ENCODE peak calls at places on chromosomes 3 and 15, in seven cellular contexts. N is A549, Z is esophagus squamous epithelium, E is testis, B is lower leg skin, P is uterus, O is esophagus muscularis mucosa. W is an unnamed sample.

GRCh38 chr3:187963677-187964385 is 190.1 kb upstream of the LPP start:
- DNase-seq in Z (no peak), P (no peak), N (no peak), B (no peak), E (no peak), O (no peak), W (no peak)

GRCh38 chr15:85044251-85044853 is 62.7 kb downstream of the PDE8A start:
- DNase-seq in E (peak), N (peak), P (peak), O (no peak), Z (no peak), B (peak), W (peak)

GRCh38 chr3:70242297-70242868 is 70.1 kb downstream of the MDFIC2 start:
- DNase-seq in P (no peak), N (no peak), B (no peak), O (no peak), Z (no peak), E (no peak), W (no peak)

GRCh38 chr3:17832021-17832420 is 89.6 kb upstream of the TBC1D5 start:
- DNase-seq in O (peak), E (no peak), P (no peak), N (no peak), B (no peak), Z (no peak), W (no peak)

GRCh38 chr3:133745981-133746721 is at the start of gene TF:
- DNase-seq in B (no peak), N (no peak), E (peak), Z (no peak), P (no peak), O (peak), W (no peak)

GRCh38 chr3:156892701-156893100 is 66.5 kb downstream of the LEKR1 start:
- DNase-seq in O (no peak), Z (no peak), E (no peak), N (no peak), B (no peak), P (no peak), W (no peak)

GRCh38 chr3:184143327-184143726 is 8.2 kb downstream of the EIF2B5 start:
- DNase-seq in P (no peak), B (no peak), Z (no peak), N (no peak), E (no peak), O (no peak), W (no peak)

GRCh38 chr3:57048052-57048671 is 12.3 kb upstream of the SPATA12 start:
- DNase-seq in Z (no peak), E (peak), N (no peak), O (no peak), P (peak), B (peak), W (no peak)

GRCh38 chr3:97793415-97794019 is 28.3 kb upstream of the CRYBG3 start:
- DNase-seq in P (no peak), N (peak), B (no peak), O (no peak), E (no peak), Z (no peak), W (peak)

GRCh38 chr3:152281032-152281713 is 12.4 kb downstream of the MBNL1 start:
- DNase-seq in N (no peak), O (no peak), Z (no peak), B (no peak), P (no peak), E (no peak), W (peak)

GRCh38 chr3:46213201-46213600 is 5.1 kb upstream of the CCR1 start:
- DNase-seq in P (no peak), O (no peak), N (no peak), B (no peak), E (no peak), Z (no peak), W (no peak)

GRCh38 chr15:71219646-71220045 is 104.4 kb downstream of the THSD4 start:
- DNase-seq in O (no peak), Z (no peak), N (no peak), P (no peak), E (no peak), B (no peak), W (no peak)

GRCh38 chr15:40155270-40155910 is 5.5 kb upstream of the BUB1B start:
- DNase-seq in E (no peak), O (peak), N (no peak), Z (no peak), P (no peak), B (no peak), W (no peak)

GRCh38 chr3:109803274-109803673 is 465.9 kb upstream of the DPPA4 start:
- DNase-seq in B (no peak), E (peak), P (no peak), N (peak), O (no peak), Z (no peak), W (no peak)

GRCh38 chr15:40743921-40744809 is 10.9 kb downstream of the RMDN3 start:
- DNase-seq in E (no peak), N (peak), P (no peak), B (no peak), Z (no peak), O (no peak), W (peak)

GRCh38 chr3:196821806-196822355 is 45.8 kb upstream of the SENP5 start:
- DNase-seq in E (no peak), P (no peak), Z (no peak), B (no peak), O (no peak), N (no peak), W (no peak)

GRCh38 chr3:104768886-104769285 is 597.8 kb upstream of the ALCAM start:
- DNase-seq in N (no peak), E (no peak), O (no peak), Z (no peak), P (no peak), B (no peak), W (no peak)

GRCh38 chr3:126848991-126849390 is 133.9 kb upstream of the PLXNA1 start:
- DNase-seq in N (no peak), O (peak), B (no peak), Z (no peak), E (no peak), P (no peak), W (no peak)

GRCh38 chr15:57500256-57500655 is 91.4 kb upstream of the MYZAP start:
- DNase-seq in N (no peak), Z (no peak), E (no peak), O (no peak), P (no peak), B (no peak), W (no peak)

GRCh38 chr15:71218272-71218805 is 103.1 kb downstream of the THSD4 start:
- DNase-seq in E (no peak), P (no peak), N (no peak), Z (no peak), B (no peak), O (no peak), W (no peak)

GRCh38 chr3:111577113-111577512 is 18.0 kb downstream of the ZBED2 start:
- DNase-seq in O (no peak), E (no peak), P (no peak), N (no peak), B (no peak), Z (no peak), W (no peak)

GRCh38 chr3:129023909-129024308 is 22.8 kb downstream of the EFCC1 start:
- DNase-seq in P (no peak), E (no peak), N (peak), B (no peak), Z (no peak), O (no peak), W (peak)

GRCh38 chr3:72177075-72178050 is 392.4 kb upstream of the PROK2 start:
- DNase-seq in O (no peak), Z (no peak), E (peak), N (no peak), B (no peak), P (peak), W (peak)

GRCh38 chr3:170585937-170586310 is at the start of gene SLC7A14:
- DNase-seq in Z (no peak), B (no peak), E (no peak), P (no peak), O (no peak), N (no peak), W (peak)

GRCh38 chr15:37015025-37015424 is 85.3 kb downstream of the MEIS2 start:
- DNase-seq in B (no peak), Z (no peak), P (no peak), N (no peak), O (no peak), E (no peak), W (no peak)

GRCh38 chr15:25643120-25643519 is 204.3 kb upstream of the UBE3A start:
- DNase-seq in P (no peak), B (no peak), E (no peak), Z (no peak), N (no peak), O (no peak), W (no peak)

GRCh38 chr3:124886168-124887051 is 755 bp downstream of the ITGB5 start:
- DNase-seq in E (peak), B (no peak), N (peak), P (peak), O (no peak), Z (no peak), W (peak)
- TF ChIP-seq POLR2A in E (no peak), B (no peak), N (peak), P (peak), O (no peak), Z (no peak), W (no peak)

GRCh38 chr3:42654331-42655201 is 1.1 kb downstream of the ZBTB47 start:
- DNase-seq in Z (no peak), P (peak), E (peak), O (no peak), N (peak), B (peak), W (peak)
- TF ChIP-seq POLR2A in Z (no peak), P (peak), E (no peak), O (peak), N (peak), B (no peak), W (no peak)

GRCh38 chr3:50290116-50290745 is 2.0 kb downstream of the IFRD2 start:
- DNase-seq in P (no peak), O (no peak), B (no peak), E (no peak), Z (no peak), N (no peak), W (no peak)

GRCh38 chr3:50288387-50289007 is 3.7 kb downstream of the IFRD2 start:
- DNase-seq in B (no peak), E (no peak), P (no peak), Z (no peak), O (no peak), N (no peak), W (no peak)

GRCh38 chr3:50287262-50287661 is 5.0 kb downstream of the IFRD2 start:
- DNase-seq in Z (no peak), O (no peak), N (no peak), P (no peak), E (no peak), B (no peak), W (no peak)

GRCh38 chr3:50289130-50289529 is 3.1 kb downstream of the IFRD2 start:
- DNase-seq in P (no peak), E (no peak), O (no peak), Z (no peak), N (no peak), B (no peak), W (no peak)

DNA sequence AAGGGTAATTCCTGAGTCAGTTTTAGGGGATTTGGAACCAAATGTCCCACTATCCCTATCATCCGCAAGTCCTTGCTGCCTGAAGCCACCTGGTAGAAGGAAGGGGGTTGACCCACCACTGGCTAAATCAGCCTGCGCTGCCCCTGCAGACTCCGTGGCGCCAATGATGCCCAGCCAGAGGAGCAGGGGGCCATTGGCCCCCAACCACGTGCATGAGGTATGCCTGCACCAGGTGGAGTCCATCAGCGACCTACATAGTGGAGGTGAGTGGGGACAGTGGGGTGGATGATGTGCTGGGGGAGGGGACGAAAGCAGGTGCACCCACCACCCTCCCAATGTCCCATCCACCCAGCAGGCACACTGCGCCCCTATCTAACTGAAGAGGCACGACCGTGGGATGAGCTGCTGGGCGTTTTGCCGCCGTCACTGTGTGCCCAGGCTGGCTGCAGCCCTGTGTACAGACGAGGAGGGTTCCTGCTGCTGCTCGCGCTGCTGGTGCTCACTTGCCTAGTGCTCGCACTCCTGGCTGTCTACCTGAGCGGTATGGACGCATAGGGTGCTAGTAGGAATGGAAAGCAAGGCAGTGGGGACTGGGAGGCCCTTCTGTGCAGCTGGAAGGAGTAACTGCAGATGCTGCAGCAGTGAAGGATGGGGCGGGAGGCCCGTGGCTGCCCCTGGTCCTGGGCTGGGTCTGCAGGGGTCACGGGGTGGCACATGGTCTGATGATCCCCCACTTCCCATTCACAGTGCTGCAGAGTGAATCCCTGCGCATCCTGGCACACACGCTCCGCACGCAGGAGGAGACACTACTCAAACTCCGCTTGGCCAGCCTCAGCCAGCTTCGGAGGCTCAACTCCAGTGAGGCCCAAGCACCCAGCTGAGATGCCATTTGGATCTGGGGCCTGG is 5.7 kb downstream of the IFRD2 start:
- DNase-seq in Z (no peak), O (no peak), E (no peak), P (no peak), N (no peak), B (no peak), W (no peak)
- TF ChIP-seq POLR2A in Z (no peak), O (no peak), E (no peak), P (no peak), N (no peak), B (no peak), W (no peak)

GRCh38 chr15:59104912-59105732 is at the start of gene CCNB2:
- DNase-seq in E (peak), N (peak), O (peak), P (peak), Z (peak), B (peak), W (peak)
- TF ChIP-seq POLR2A in E (no peak), N (peak), O (no peak), P (no peak), Z (no peak), B (no peak), W (peak)

GRCh38 chr15:51075364-51075763 is 19.3 kb downstream of the TNFAIP8L3 start:
- DNase-seq in N (no peak), Z (no peak), O (no peak), E (no peak), P (peak), B (no peak), W (no peak)

GRCh38 chr15:51076898-51077564 is 17.7 kb downstream of the TNFAIP8L3 start:
- DNase-seq in E (peak), N (no peak), O (no peak), Z (no peak), B (no peak), P (peak), W (peak)

GRCh38 chr15:51079226-51079625 is 15.5 kb downstream of the TNFAIP8L3 start:
- DNase-seq in P (no peak), O (no peak), B (no peak), Z (no peak), N (no peak), E (no peak), W (no peak)

GRCh38 chr15:51076142-51076897 is 18.4 kb downstream of the TNFAIP8L3 start:
- DNase-seq in P (no peak), B (no peak), Z (no peak), O (no peak), N (no peak), E (no peak), W (no peak)

GRCh38 chr15:51077565-51078153 is 17.0 kb downstream of the TNFAIP8L3 start:
- DNase-seq in B (no peak), E (peak), O (no peak), P (peak), N (no peak), Z (no peak), W (peak)
- TF ChIP-seq POLR2A in B (no peak), E (no peak), O (peak), P (peak), N (no peak), Z (no peak), W (peak)

GRCh38 chr15:76163429-76164020 is 103.7 kb downstream of the TMEM266 start:
- DNase-seq in Z (peak), E (peak), P (peak), B (peak), O (no peak), N (peak), W (no peak)
- TF ChIP-seq POLR2A in Z (no peak), E (no peak), P (no peak), B (no peak), O (no peak), N (no peak), W (no peak)